ENCODE peak calls at places on chromosomes 2 and 18, in seven cellular contexts. X is GM12891, C is GM12892, S is IMR-90, L is uterus, V is A549, F is lower leg skin. W is an unnamed sample.

GRCh38 chr2:309148-309969 is 21.5 kb upstream of the ALKAL2 start:
- DNase-seq in F (no peak), L (no peak), S (no peak), C (no peak), V (no peak), X (no peak), W (no peak)

GRCh38 chr2:63696496-63696895 is 107.7 kb downstream of the MDH1 start:
- DNase-seq in X (no peak), V (no peak), S (peak), F (no peak), C (no peak), L (no peak), W (no peak)

GRCh38 chr2:112259509-112260294 is 4.9 kb upstream of the ZC3H8 start:
- DNase-seq in L (peak), C (peak), F (peak), X (peak), V (peak), S (peak), W (peak)

GRCh38 chr18:25726278-25726677 is 364.1 kb downstream of the SS18 start:
- DNase-seq in F (no peak), S (peak), X (no peak), C (no peak), L (no peak), V (no peak), W (no peak)

GRCh38 chr2:11539317-11540147 is 5.7 kb downstream of the GREB1 start:
- DNase-seq in L (peak), C (no peak), S (no peak), X (no peak), F (no peak), V (no peak), W (no peak)

GRCh38 chr2:112836695-112837117 is at the start of gene IL1B:
- DNase-seq in C (no peak), S (peak), V (no peak), L (no peak), X (no peak), F (peak), W (no peak)

GRCh38 chr2:175935289-175936181 is 66.5 kb downstream of the LNPK start:
- DNase-seq in X (no peak), F (no peak), V (no peak), L (no peak), C (no peak), S (no peak), W (no peak)

GRCh38 chr2:8309131-8309530 is 372.7 kb upstream of the ID2 start:
- DNase-seq in C (no peak), L (no peak), S (no peak), V (no peak), F (no peak), X (no peak), W (no peak)

GRCh38 chr2:46615555-46616487 is 136.5 kb downstream of the TMEM247 start:
- DNase-seq in F (no peak), L (no peak), C (no peak), S (peak), X (no peak), V (peak), W (no peak)

GRCh38 chr2:32902986-32903385 is 43.8 kb upstream of the LTBP1 start:
- DNase-seq in C (no peak), S (no peak), V (no peak), L (no peak), X (no peak), F (no peak), W (no peak)

GRCh38 chr2:226891780-226892590 is 56.1 kb downstream of the RHBDD1 start:
- DNase-seq in F (no peak), S (peak), L (no peak), V (no peak), X (no peak), C (no peak), W (no peak)

GRCh38 chr2:75481041-75481836 is 79.5 kb downstream of the EVA1A start:
- DNase-seq in S (peak), L (no peak), C (no peak), F (no peak), X (no peak), V (no peak), W (no peak)

GRCh38 chr2:147082850-147083522 is 761.8 kb upstream of the ACVR2A start:
- DNase-seq in F (no peak), V (peak), S (peak), C (peak), L (peak), X (peak), W (peak)

GRCh38 chr18:27428120-27428519 is 243.0 kb upstream of the CHST9 start:
- DNase-seq in L (no peak), X (no peak), F (no peak), C (no peak), S (no peak), V (no peak), W (no peak)

GRCh38 chr18:63158676-63159291 is 160.8 kb downstream of the BCL2 start:
- DNase-seq in F (no peak), X (no peak), S (no peak), L (no peak), V (no peak), C (no peak), W (no peak)

GRCh38 chr18:58054041-58054733 is 10.2 kb downstream of the NEDD4L start:
- DNase-seq in L (no peak), S (peak), V (no peak), C (no peak), F (peak), X (no peak), W (no peak)

GRCh38 chr2:38581193-38582147 is 21.3 kb downstream of the HNRNPLL start:
- DNase-seq in S (peak), C (no peak), F (no peak), X (no peak), L (no peak), V (no peak), W (no peak)

DNA sequence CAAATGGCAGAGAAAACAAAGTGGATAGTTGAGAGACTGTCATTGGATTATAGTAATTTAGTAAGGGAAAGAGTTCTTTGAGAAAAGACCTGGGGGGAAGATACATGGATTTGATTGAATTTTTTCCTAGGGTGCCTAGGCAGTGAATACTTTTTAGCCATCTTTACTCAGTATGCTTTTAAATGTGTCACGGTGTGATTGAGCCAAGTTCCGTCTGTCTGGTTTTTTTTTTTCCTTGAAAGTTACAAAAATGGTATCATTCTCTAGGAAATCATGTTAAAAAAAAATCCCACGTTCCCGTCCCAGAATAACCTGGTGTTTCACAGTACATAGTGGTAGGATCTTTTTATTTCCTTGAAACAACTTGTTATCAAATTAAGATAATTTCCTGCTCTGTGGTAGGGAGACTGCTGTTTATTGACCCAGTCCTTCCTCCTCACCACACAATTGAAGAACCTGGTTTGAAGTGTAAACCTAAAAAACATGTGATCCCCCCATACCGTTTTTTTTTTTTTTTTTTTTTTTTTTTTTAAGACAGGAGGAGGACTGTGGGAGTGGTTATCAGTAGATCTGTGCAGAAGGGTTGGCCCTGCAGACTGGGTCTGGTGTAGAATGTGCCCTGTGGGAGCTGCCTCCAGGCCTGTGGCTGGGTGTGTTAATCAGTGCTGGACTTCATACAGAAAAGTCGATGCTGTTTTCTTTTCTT is 55.1 kb downstream of the DGKD start:
- DNase-seq in F (peak), X (no peak), S (no peak), C (no peak), V (no peak), L (no peak), W (no peak)
- TF ChIP-seq POLR2A in F (no peak), X (no peak), S (no peak), C (no peak), V (no peak), L (no peak), W (no peak)

GRCh38 chr2:187550797-187551306 is 3.4 kb downstream of the TFPI start:
- DNase-seq in L (no peak), C (no peak), S (no peak), X (no peak), F (no peak), V (no peak), W (no peak)

GRCh38 chr2:187552381-187552780 is 1.9 kb downstream of the TFPI start:
- DNase-seq in F (no peak), X (no peak), V (no peak), C (no peak), S (no peak), L (no peak), W (no peak)

GRCh38 chr2:187552959-187553681 is 1.1 kb downstream of the TFPI start:
- DNase-seq in X (no peak), C (no peak), V (no peak), F (no peak), L (no peak), S (peak), W (no peak)

GRCh38 chr2:187554704-187555082 is 458 bp upstream of the TFPI start:
- DNase-seq in X (no peak), S (no peak), F (no peak), C (no peak), V (no peak), L (no peak), W (no peak)

DNA sequence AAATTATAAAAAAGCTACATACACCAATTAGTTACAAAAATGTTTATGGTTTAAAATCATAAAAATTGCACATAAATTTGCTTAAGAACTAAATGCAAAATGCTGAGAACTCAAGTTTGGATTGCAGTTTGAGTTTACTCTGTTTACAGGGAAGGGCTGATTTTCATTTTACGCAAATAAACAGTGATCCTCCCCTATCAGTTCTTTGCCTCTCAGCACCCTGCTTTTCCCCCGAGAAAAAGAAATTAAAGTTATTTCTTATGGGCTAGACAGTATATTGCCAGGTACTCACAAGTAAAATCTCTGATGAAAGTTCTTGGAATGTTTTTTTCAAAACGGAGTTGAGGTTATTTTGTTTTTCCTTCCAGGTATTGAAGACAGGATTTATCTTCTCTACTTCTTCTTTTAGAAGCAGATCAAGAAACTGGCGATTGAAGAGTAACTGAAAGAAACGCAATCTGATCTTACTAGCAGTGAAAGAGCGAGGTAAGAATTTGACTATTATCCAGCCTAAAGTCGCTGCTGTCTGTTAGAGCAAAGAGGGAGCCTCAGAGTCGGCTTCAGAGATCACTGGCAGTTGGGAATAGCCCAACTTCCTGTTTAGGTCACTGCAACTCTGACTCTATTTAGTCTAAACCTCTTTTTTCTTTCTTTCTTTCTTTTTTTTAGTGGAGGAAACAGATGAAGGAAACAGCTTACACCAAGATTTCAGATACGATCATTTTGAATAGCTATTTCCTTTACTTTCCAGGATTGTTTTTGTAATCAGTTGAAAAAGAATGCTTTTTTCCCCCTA is at the start of gene TFPI:
- DNase-seq in L (no peak), S (peak), C (no peak), F (no peak), X (no peak), V (no peak), W (no peak)
- TF ChIP-seq POLR2A in L (peak), S (peak), C (no peak), F (no peak), X (no peak), V (no peak), W (no peak)

DNA sequence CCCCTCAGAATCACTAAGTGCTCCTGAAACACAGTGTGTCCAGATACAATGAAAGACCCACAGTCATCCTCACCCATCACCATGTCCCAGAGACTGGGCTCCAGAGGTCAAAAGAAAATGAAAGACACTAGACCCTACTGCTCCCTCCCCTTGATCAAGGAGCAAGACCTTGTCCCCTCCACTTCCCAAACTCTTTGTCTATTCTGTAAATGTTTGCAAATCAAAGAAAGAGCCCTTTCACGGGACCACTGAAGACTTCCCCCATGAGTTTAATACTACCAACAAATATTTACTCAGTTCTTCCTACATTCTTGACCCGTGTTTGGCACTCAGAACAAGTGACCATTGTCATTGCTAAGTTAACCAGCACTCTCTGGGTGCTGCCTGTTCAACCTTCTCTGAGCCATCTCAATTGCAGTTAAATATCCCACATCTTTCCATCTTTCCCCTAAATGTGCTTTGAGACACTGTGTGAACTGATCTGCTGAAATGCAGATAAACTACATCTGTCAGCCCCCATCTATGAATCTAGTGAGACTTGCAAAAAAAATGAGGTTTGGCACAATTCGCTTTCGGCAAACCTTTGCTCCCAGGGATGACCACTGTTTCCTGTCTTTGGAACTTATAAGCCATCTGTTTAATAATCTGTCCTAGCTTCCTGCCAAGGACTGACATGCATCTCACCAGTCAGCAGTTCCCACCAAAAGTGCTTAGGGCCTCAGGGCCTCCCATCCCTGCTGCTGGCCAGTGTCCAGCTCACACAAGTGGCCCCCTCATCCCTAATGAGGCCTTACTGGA is 170.3 kb downstream of the GFPT1 start:
- DNase-seq in S (peak), F (no peak), V (no peak), L (no peak), X (no peak), C (no peak), W (no peak)
- TF ChIP-seq POLR2A in S (no peak), F (no peak), V (no peak), L (no peak), X (no peak), C (no peak), W (no peak)

DNA sequence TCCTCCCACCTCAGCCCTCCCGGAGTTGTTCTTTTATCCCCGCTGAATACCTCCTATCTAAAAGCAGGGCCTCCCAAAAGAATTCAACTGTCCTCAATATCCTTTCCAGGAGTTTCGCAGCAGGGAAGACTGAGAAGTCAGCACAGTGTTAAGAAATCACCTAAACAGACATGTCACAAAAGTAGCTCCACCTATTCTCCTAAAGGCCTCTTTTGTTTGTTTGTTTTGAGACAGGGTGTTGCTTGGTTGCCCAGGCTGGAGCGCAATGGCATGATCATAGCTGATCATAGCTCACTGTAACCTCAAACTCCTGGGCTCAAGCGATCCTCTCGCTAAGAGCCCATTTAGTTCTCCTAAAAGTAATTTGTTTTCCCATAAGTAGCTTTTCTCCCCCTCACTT is 53.8 kb downstream of the TEX44 start:
- DNase-seq in C (no peak), X (no peak), S (no peak), L (no peak), V (no peak), F (no peak), W (no peak)
- TF ChIP-seq POLR2A in C (no peak), X (no peak), S (no peak), L (no peak), V (no peak), F (no peak), W (no peak)

DNA sequence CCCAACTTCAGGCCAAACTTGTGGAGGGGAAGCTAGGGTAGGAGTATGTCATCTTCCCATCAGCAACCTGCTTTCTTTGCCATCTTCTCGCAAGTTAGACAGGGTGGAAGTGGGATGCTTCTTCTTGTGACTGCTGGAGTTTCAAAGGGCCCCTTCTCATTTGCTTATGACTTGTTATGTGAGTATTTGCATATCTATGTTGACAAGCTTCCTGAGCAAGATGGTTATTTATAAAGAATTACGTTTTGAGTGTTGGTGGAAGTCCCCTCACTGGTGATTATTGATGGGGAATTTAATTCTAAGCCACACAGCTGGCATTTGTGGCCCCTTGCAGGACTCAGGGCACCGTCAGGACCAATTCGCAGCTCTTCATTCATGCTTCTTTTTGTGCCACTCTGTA is 791.0 kb downstream of the LRRTM4 start:
- DNase-seq in S (no peak), L (no peak), C (no peak), V (no peak), F (no peak), X (no peak), W (no peak)
- TF ChIP-seq POLR2A in S (no peak), L (no peak), C (no peak), V (no peak), F (no peak), X (no peak), W (no peak)

W was measured in H54.